ENCODE peak calls at places on chromosomes 7 and 10, in four cellular contexts. V is IMR-90, C is K562, Q is GM12878. J is an unnamed sample.

GRCh38 chr10:125039354-125039769 is 97.4 kb downstream of the ZRANB1 start:
- DNase-seq in V (no peak), C (no peak), Q (no peak), J (no peak)

GRCh38 chr7:91945476-91945875 is 4.8 kb downstream of the AKAP9 start:
- DNase-seq in V (peak; percentile 75), Q (no peak), C (no peak), J (no peak)

GRCh38 chr10:86100581-86101061 is 266.0 kb downstream of the GRID1 start:
- DNase-seq in C (peak; percentile 51), V (peak; percentile 4), Q (no peak), J (no peak)

GRCh38 chr10:11353229-11353896 is 258.1 kb downstream of the USP6NL start:
- DNase-seq in V (no peak), C (no peak), Q (no peak), J (no peak)

GRCh38 chr7:16367115-16367514 is 54.2 kb downstream of the CRPPA start:
- DNase-seq in Q (no peak), V (no peak), C (no peak), J (no peak)

GRCh38 chr7:37709631-37710509 is 26.3 kb downstream of the GPR141 start:
- DNase-seq in V (no peak), C (no peak), Q (peak; percentile 75), J (no peak)

GRCh38 chr10:80260295-80261243 is 28.9 kb downstream of the MAT1A start:
- DNase-seq in V (no peak), C (peak; percentile 69), Q (no peak), J (peak; percentile 86)

GRCh38 chr7:6430271-6430940 is 17.3 kb downstream of the DAGLB start:
- DNase-seq in Q (no peak), V (peak; percentile 80), C (no peak), J (no peak)

GRCh38 chr10:24982294-24983064 is 30.1 kb upstream of the PRTFDC1 start:
- DNase-seq in Q (peak; percentile 42), V (no peak), C (no peak), J (no peak)

GRCh38 chr10:118047363-118047719 is 600 bp upstream of the RAB11FIP2 start:
- DNase-seq in V (no peak), Q (no peak), C (peak; percentile 8), J (no peak)

GRCh38 chr7:150507947-150508602 is 6.6 kb upstream of the GIMAP7 start:
- DNase-seq in V (no peak), C (no peak), Q (no peak), J (no peak)

GRCh38 chr10:24904830-24905229 is 47.6 kb downstream of the PRTFDC1 start:
- DNase-seq in C (no peak), V (no peak), Q (no peak), J (no peak)

GRCh38 chr7:70072220-70072619 is 473.9 kb downstream of the AUTS2 start:
- DNase-seq in V (peak; percentile 3), Q (no peak), C (no peak), J (no peak)

GRCh38 chr10:33163941-33164824 is 170.3 kb downstream of the NRP1 start:
- DNase-seq in V (no peak), C (no peak), Q (no peak), J (no peak)

GRCh38 chr7:123615344-123615743 is 13.7 kb downstream of the ASB15 start:
- DNase-seq in C (no peak), Q (no peak), V (peak; percentile 59), J (no peak)

GRCh38 chr10:44193567-44194220 is 191.2 kb downstream of the CXCL12 start:
- DNase-seq in V (no peak), C (no peak), Q (no peak), J (no peak)

GRCh38 chr10:5416981-5417380 is 4.6 kb downstream of the NET1 start:
- DNase-seq in Q (no peak), C (no peak), V (no peak), J (peak; percentile 58)

GRCh38 chr7:35424869-35425495 is 171.1 kb upstream of the TBX20 start:
- DNase-seq in Q (no peak), C (peak; percentile 67), V (peak; percentile 43), J (no peak)

GRCh38 chr10:96516337-96516736 is 2.6 kb upstream of the TLL2 start:
- DNase-seq in V (no peak), C (no peak), Q (no peak), J (no peak)

GRCh38 chr7:34091330-34091917 is 186.1 kb downstream of the BMPER start:
- DNase-seq in C (peak; percentile 8), Q (no peak), V (peak; percentile 69), J (peak; percentile 55)

GRCh38 chr10:88196298-88196697 is 332.9 kb downstream of the PTEN start:
- DNase-seq in V (no peak), Q (no peak), C (no peak), J (no peak)

GRCh38 chr10:50417906-50418697 is 166.8 kb upstream of the ASAH2 start:
- DNase-seq in V (peak; percentile 80), Q (peak; percentile 63), C (peak; percentile 77), J (peak; percentile 76)

GRCh38 chr10:88990528-88991160 is at the start of gene FAS:
- DNase-seq in Q (peak; percentile 80), C (no peak), V (peak; percentile 57), J (no peak)

GRCh38 chr7:8710124-8710523 is 276.7 kb downstream of the NXPH1 start:
- DNase-seq in C (no peak), V (no peak), Q (no peak), J (no peak)

GRCh38 chr7:108094933-108095710 is 35.0 kb downstream of the LAMB4 start:
- DNase-seq in V (peak; percentile 91), Q (no peak), C (no peak), J (no peak)

GRCh38 chr7:157482517-157483120 is 145.8 kb downstream of the DNAJB6 start:
- DNase-seq in Q (no peak), V (no peak), C (no peak), J (no peak)

GRCh38 chr7:11648980-11649379 is 183.0 kb downstream of the THSD7A start:
- DNase-seq in Q (no peak), V (no peak), C (no peak), J (no peak)
- TF ChIP-seq USF2 in Q (no peak), V (no peak), C (no peak), J (no peak)

DNA sequence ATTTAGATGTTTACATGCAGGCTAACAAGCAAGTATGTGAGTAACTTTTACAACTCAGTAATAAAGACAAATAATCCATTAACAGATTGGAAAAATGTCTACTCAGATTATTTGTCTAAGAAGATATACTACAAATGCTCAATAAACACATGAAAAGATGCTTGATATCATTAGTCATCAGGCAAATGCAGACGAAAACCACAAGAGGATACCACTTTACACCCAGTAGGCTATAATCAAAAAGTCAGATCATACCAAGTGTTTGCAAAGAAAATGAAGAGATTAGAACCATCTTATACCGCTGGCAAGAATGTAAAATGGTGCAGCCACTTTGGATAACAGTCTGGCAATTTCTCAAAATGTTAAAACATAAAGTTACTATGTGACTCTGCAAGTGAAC is 84.1 kb downstream of the MALSU1 start:
- DNase-seq in C (no peak), Q (no peak), V (peak; percentile 59), J (no peak)
- TF ChIP-seq CHD1 in C (no peak), Q (no peak), V (no peak), J (no peak)

DNA sequence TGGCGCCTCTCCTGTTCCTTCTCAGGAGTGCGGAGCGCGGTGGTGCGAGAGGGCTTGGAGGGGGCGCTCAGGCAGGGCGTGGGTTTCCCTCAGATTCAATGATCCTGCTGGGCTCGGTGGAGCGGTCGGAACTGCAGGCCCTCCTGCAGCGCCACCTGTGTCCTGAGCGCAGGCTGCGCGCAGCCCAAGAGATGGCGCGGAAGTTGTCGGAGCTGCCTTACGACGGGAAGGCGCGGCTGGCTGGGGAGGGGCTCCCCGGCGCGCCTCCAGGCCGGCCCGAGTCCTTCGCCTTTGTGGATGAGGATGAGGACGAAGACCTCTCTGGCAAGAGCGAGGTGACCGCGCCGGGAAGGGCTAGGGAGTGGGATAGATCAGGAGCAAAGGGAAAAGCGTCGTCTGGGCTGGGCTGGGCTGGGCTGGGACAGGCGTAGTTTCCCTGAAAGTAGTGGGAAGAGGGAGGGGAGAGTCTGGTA is 17.0 kb downstream of the FAM131B start:
- DNase-seq in Q (no peak), C (peak; percentile 70), V (peak; percentile 32), J (peak; percentile 82)
- TF ChIP-seq CTCF in Q (peak; percentile 34), C (peak; percentile 85), V (peak; percentile 41), J (peak; percentile 68)

DNA sequence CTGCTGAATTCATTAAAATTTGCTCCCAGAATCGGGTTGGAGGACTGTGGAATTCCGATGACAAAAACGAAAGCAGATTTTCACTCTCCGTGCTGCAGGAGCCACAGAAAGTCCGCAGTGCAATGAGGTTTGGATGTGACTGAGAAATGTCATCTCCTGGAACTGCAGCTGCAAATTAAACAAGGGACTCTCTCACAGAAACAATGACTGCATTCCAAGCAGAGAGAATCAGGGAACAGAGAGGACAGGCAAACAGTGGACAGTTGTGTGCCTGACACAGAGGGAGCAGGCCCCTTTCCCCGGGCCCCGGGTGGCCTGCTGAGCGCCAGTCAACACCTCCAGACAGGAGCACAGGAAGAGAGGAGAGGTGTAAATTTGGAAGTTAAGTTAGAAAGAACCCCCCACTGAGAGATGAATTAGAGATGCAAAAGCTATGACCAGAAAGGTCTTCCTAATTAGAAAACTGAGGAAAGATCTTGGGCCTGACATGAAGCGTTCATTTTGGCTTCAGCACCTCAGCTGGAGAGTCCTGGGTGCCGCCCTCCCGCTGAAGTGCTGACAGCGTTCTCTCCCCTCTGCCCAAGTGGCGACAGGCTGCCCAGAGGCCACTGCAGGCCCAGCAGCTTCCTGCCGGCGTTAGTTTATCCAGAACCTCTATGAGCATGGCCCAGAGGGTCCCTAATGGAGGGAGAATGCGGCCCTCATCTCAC is 108.8 kb downstream of the C10orf90 start:
- DNase-seq in Q (no peak), V (no peak), C (no peak), J (no peak)
- TF ChIP-seq USF2 in Q (no peak), V (no peak), C (no peak), J (no peak)

DNA sequence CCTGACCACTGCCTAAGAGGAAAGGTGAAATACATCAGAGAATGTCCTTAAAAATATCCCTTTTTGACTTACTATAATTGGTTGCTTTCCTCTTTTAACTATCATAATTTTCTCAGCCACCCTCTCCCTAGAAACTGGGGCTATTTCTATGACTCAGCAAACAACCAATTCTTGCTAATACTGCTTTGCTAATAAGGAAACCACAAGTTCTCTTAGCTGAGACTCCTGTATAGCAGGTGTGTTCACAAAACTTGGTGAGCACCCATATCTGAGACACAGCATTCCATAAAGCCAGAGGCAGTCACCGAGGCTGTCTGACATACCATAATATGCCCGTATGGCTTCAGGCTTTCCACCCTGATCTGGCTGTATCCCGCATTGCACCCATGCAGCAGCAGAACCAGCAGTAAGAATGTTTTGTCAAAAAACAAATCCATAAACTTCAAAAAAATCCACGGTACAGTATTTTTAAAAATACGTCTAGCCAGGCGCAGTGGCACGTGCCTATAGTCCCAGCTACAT is 191.7 kb upstream of the C7orf33 start:
- DNase-seq in V (no peak), Q (peak; percentile 9), C (no peak), J (no peak)
- TF ChIP-seq CHD1 in V (no peak), Q (no peak), C (no peak), J (no peak)